ENCODE peak calls at places on chromosomes 13 and 19, in seven cellular contexts. K is Peyer's patch, D is upper lobe of left lung, Q is A549, Z is GM12891, Y is HCT116, A is heart left ventricle. P is an unnamed sample.

GRCh38 chr19:3577741-3578344 is 5.1 kb downstream of the HMG20B start:
- DNase-seq in K (peak), D (no peak), Q (no peak), Z (no peak), Y (no peak), A (no peak), P (no peak)

GRCh38 chr13:67278230-67278629 is 48.1 kb upstream of the PCDH9 start:
- DNase-seq in K (no peak), D (no peak), Q (no peak), Z (no peak), Y (no peak), A (no peak), P (no peak)

GRCh38 chr13:26561636-26562537 is 4.4 kb downstream of the WASF3 start:
- DNase-seq in K (no peak), D (no peak), Q (no peak), Z (no peak), Y (no peak), A (no peak), P (no peak)

GRCh38 chr19:28961772-28962500 is 251.0 kb downstream of the UQCRFS1 start:
- DNase-seq in K (no peak), D (no peak), Q (no peak), Z (no peak), Y (no peak), A (no peak), P (no peak)

GRCh38 chr13:98890186-98890585 is 87.7 kb downstream of the DOCK9 start:
- DNase-seq in K (no peak), D (no peak), Q (no peak), Z (no peak), Y (no peak), A (no peak), P (peak)

GRCh38 chr19:10044390-10044789 is 31.1 kb downstream of the RDH8 start:
- DNase-seq in K (no peak), D (no peak), Q (peak), Z (no peak), Y (peak), A (no peak), P (no peak)

GRCh38 chr19:12792853-12793289 is 1.6 kb downstream of the JUNB start:
- DNase-seq in K (no peak), D (no peak), Q (no peak), Z (no peak), Y (no peak), A (no peak), P (no peak)

GRCh38 chr19:3192228-3192635 is 6.5 kb downstream of the NCLN start:
- DNase-seq in K (no peak), D (no peak), Q (no peak), Z (no peak), Y (no peak), A (no peak), P (no peak)

GRCh38 chr19:7618771-7619510 is 10.4 kb downstream of the XAB2 start:
- DNase-seq in K (peak), D (peak), Q (no peak), Z (no peak), Y (no peak), A (no peak), P (no peak)

GRCh38 chr13:66835040-66835628 is 395.0 kb downstream of the PCDH9 start:
- DNase-seq in K (peak), D (peak), Q (peak), Z (no peak), Y (no peak), A (peak), P (no peak)

GRCh38 chr19:44367024-44367423 is 10.5 kb upstream of the ZNF112 start:
- DNase-seq in K (no peak), D (no peak), Q (no peak), Z (no peak), Y (no peak), A (peak), P (no peak)

GRCh38 chr13:100789025-100789424 is 114.4 kb upstream of the TMTC4 start:
- DNase-seq in K (no peak), D (no peak), Q (no peak), Z (no peak), Y (no peak), A (no peak), P (no peak)

GRCh38 chr19:40995355-40995754 is 4.3 kb downstream of the CYP2B6 start:
- DNase-seq in K (no peak), D (no peak), Q (no peak), Z (no peak), Y (peak), A (no peak), P (no peak)

GRCh38 chr13:106528711-106529414 is 6.6 kb downstream of the EFNB2 start:
- DNase-seq in K (no peak), D (no peak), Q (no peak), Z (no peak), Y (no peak), A (no peak), P (no peak)

GRCh38 chr19:3976495-3977241 is 5.8 kb upstream of the DAPK3 start:
- DNase-seq in K (no peak), D (no peak), Q (no peak), Z (no peak), Y (no peak), A (peak), P (no peak)

GRCh38 chr13:51423766-51424165 is 29.1 kb downstream of the INTS6 start:
- DNase-seq in K (no peak), D (no peak), Q (no peak), Z (no peak), Y (no peak), A (no peak), P (no peak)

GRCh38 chr19:31496076-31496475 is 146.8 kb upstream of the TSHZ3 start:
- DNase-seq in K (no peak), D (no peak), Q (no peak), Z (no peak), Y (no peak), A (no peak), P (no peak)

GRCh38 chr13:30377312-30377685 is 45.0 kb upstream of the UBE2L5 start:
- DNase-seq in K (no peak), D (no peak), Q (no peak), Z (no peak), Y (no peak), A (no peak), P (no peak)

GRCh38 chr19:18590273-18591272 is 2.0 kb downstream of the REX1BD start:
- DNase-seq in K (no peak), D (no peak), Q (peak), Z (no peak), Y (peak), A (no peak), P (no peak)

GRCh38 chr19:46371371-46371901 is 24.5 kb downstream of the PPP5C start:
- DNase-seq in K (no peak), D (no peak), Q (no peak), Z (no peak), Y (no peak), A (no peak), P (no peak)

GRCh38 chr19:5225486-5226345 is 114.9 kb downstream of the PTPRS start:
- DNase-seq in K (no peak), D (no peak), Q (no peak), Z (no peak), Y (no peak), A (no peak), P (no peak)

GRCh38 chr19:43152217-43152616 is 34.1 kb downstream of the PSG5 start:
- DNase-seq in K (no peak), D (no peak), Q (no peak), Z (no peak), Y (no peak), A (no peak), P (no peak)

GRCh38 chr19:10718205-10719196 is 622 bp downstream of the DNM2 start:
- DNase-seq in K (peak), D (no peak), Q (no peak), Z (peak), Y (no peak), A (peak), P (no peak)

GRCh38 chr13:110876592-110876991 is 38.3 kb downstream of the ANKRD10 start:
- DNase-seq in K (no peak), D (no peak), Q (no peak), Z (no peak), Y (no peak), A (no peak), P (no peak)

GRCh38 chr13:77990973-77991372 is 72.3 kb upstream of the EDNRB start:
- DNase-seq in K (no peak), D (no peak), Q (no peak), Z (no peak), Y (no peak), A (peak), P (no peak)

GRCh38 chr13:46010148-46010547 is 42.4 kb downstream of the ZC3H13 start:
- DNase-seq in K (no peak), D (no peak), Q (no peak), Z (no peak), Y (no peak), A (no peak), P (no peak)

GRCh38 chr13:113457510-113457909 is 4.2 kb upstream of the ADPRHL1 start:
- DNase-seq in K (no peak), D (no peak), Q (no peak), Z (no peak), Y (no peak), A (no peak), P (no peak)

GRCh38 chr19:1268392-1269064 is 604 bp upstream of the CIRBP start:
- DNase-seq in K (no peak), D (no peak), Q (no peak), Z (no peak), Y (no peak), A (peak), P (no peak)

GRCh38 chr19:29596080-29596479 is 10.0 kb upstream of the POP4 start:
- DNase-seq in K (no peak), D (no peak), Q (no peak), Z (no peak), Y (no peak), A (no peak), P (no peak)

GRCh38 chr13:25253702-25254101 is 33.6 kb downstream of the MTMR6 start:
- DNase-seq in K (no peak), D (no peak), Q (no peak), Z (no peak), Y (no peak), A (no peak), P (no peak)

GRCh38 chr19:8585894-8586750 is 8.9 kb upstream of the MYO1F start:
- DNase-seq in K (peak), D (no peak), Q (no peak), Z (no peak), Y (peak), A (no peak), P (peak)

GRCh38 chr19:58217069-58217481 is 11.6 kb upstream of the ZNF544 start:
- DNase-seq in K (no peak), D (no peak), Q (no peak), Z (no peak), Y (no peak), A (no peak), P (no peak)

GRCh38 chr13:33153421-33154381 is 131.9 kb downstream of the STARD13 start:
- DNase-seq in K (peak), D (no peak), Q (no peak), Z (no peak), Y (no peak), A (peak), P (no peak)

GRCh38 chr13:29511980-29512379 is 83.5 kb downstream of the SLC7A1 start:
- DNase-seq in K (no peak), D (no peak), Q (no peak), Z (no peak), Y (no peak), A (no peak), P (no peak)

GRCh38 chr13:50168803-50169202 is 153.6 kb downstream of the KCNRG start:
- DNase-seq in K (no peak), D (no peak), Q (no peak), Z (no peak), Y (no peak), A (no peak), P (no peak)

GRCh38 chr13:20191902-20192469 is 752 bp downstream of the GJB2 start:
- DNase-seq in K (peak), D (peak), Q (no peak), Z (peak), Y (no peak), A (no peak), P (no peak)
- TF ChIP-seq POLR2A in K (no peak), D (no peak), Q (no peak), Z (no peak), Y (no peak), A (no peak), P (no peak)

GRCh38 chr13:54682184-54682583 is 1653.6 kb downstream of the OLFM4 start:
- DNase-seq in K (no peak), D (no peak), Q (no peak), Z (no peak), Y (no peak), A (no peak), P (no peak)

DNA sequence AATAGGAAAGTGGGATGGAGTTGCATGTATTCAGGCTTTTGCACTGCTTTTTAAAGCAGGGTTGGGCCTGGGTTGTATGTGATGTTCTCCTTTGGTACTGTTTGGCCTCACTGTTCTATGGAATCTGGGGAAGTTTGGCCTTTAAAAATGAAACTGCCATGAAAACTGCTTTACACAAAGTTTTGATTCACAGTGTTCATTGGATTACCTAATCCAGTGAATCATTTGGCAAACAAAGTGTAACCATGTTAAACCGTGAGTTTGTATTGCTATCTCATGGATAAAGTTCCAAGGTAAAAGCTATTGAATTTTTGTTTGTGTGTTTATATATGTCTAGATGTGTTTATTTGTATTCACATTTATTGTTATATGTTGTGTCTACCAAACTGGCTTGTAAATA is 1658.6 kb downstream of the OLFM4 start:
- DNase-seq in K (no peak), D (no peak), Q (no peak), Z (no peak), Y (no peak), A (no peak), P (no peak)
- TF ChIP-seq POLR2A in K (no peak), D (no peak), Q (no peak), Z (no peak), Y (no peak), A (no peak), P (no peak)

GRCh38 chr13:22828081-22828480 is 352.7 kb upstream of the SGCG start:
- DNase-seq in K (no peak), D (no peak), Q (no peak), Z (no peak), Y (no peak), A (no peak), P (no peak)
- TF ChIP-seq POLR2A in K (no peak), D (no peak), Q (no peak), Z (no peak), Y (no peak), A (no peak), P (no peak)

DNA sequence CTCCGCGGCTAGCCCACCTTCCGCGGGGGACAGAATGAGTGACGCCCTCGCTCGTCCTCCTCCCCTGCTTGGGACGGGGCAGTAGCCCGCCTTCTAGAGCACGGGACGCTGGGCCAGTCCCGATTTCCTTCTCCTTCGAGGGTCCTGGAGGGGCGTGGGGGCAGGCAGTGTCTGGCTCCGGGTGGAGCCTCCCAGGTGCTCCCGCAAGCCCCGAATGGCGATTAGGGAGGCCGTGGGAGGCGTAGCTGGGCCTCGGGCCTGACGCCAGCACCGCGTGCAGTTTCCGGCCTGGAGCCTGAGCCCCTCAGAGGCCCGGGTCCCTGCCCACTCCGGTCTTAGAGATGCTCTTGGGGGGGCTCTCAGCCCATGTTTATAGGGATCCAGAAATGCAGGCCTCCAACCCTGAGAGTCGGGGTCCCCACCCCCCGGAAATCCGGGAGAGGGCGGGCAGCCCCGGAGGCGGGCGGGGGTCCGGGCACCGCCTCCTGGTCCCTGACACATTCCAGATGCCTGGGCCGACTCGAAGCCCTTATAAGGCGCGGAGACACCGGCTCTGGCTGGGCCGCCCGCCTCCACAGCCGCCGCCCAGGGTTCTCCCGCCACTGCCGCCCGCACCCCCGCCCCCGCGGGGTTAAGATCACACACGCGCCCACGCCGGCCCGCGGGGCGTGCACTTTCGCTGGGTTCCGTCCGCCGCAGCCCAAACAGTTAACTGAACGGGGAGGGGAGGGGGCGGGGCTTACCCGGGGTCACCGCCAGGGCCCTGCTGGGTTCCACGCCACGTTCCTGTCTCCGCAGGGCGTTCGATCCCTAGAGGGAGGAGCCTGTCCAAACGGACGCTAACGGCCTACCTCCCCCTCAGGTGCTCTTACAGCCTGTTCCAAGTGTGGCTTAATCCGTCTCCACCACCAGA is 1.5 kb downstream of the MYADM start:
- DNase-seq in K (peak), D (peak), Q (peak), Z (peak), Y (peak), A (peak), P (peak)
- TF ChIP-seq POLR2A in K (no peak), D (peak), Q (no peak), Z (no peak), Y (no peak), A (peak), P (peak)

GRCh38 chr19:38266070-38266469 is 1.7 kb downstream of the SPINT2 start:
- DNase-seq in K (peak), D (peak), Q (no peak), Z (no peak), Y (no peak), A (no peak), P (no peak)

GRCh38 chr19:38266981-38267597 is 2.7 kb downstream of the SPINT2 start:
- DNase-seq in K (peak), D (no peak), Q (peak), Z (no peak), Y (peak), A (no peak), P (peak)

GRCh38 chr19:38263696-38264485 is 482 bp upstream of the SPINT2 start:
- DNase-seq in K (peak), D (peak), Q (peak), Z (peak), Y (peak), A (no peak), P (no peak)

GRCh38 chr19:38264486-38265212 is at the start of gene SPINT2:
- DNase-seq in K (no peak), D (no peak), Q (peak), Z (peak), Y (peak), A (no peak), P (no peak)

GRCh38 chr19:38265213-38265861 is 964 bp downstream of the SPINT2 start:
- DNase-seq in K (peak), D (peak), Q (peak), Z (no peak), Y (no peak), A (no peak), P (no peak)
- TF ChIP-seq POLR2A in K (peak), D (no peak), Q (peak), Z (no peak), Y (no peak), A (no peak), P (no peak)